ENCODE peak calls at places on chromosomes 3 and 15, in eight cellular contexts. I, J, L, Y, F, Q, R and N are unnamed samples.
A peak's percentile ranks its signal among the peaks of the same experiment; 100 is the strongest.

GRCh38 chr15:39411102-39411989 is 169.5 kb upstream of the THBS1 start:
- DNase-seq in I (no peak), J (no peak), L (no peak), Y (peak; percentile 27), F (no peak), Q (no peak), R (no peak), N (peak; percentile 37)

GRCh38 chr3:122858373-122858772 is 63.5 kb downstream of the SLC49A4 start:
- DNase-seq in I (no peak), J (peak; percentile 2), L (peak; percentile 4), Y (peak; percentile 16), F (no peak), Q (peak; percentile 15), R (no peak), N (no peak)

GRCh38 chr15:57562220-57562769 is 29.4 kb upstream of the MYZAP start:
- DNase-seq in I (no peak), J (no peak), L (no peak), Y (no peak), F (no peak), Q (no peak), R (no peak), N (no peak)

GRCh38 chr3:58183221-58183620 is 27.6 kb downstream of the DNASE1L3 start:
- DNase-seq in I (no peak), J (no peak), L (no peak), Y (no peak), F (no peak), Q (no peak), R (no peak), N (no peak)

GRCh38 chr15:52780172-52780980 is 9.8 kb downstream of the ONECUT1 start:
- DNase-seq in I (peak; percentile 34), J (peak; percentile 39), L (peak; percentile 76), Y (peak; percentile 88), F (peak; percentile 66), Q (peak; percentile 24), R (peak; percentile 50), N (no peak)

GRCh38 chr3:73592154-73592877 is 32.4 kb downstream of the PDZRN3 start:
- DNase-seq in I (no peak), J (no peak), L (peak; percentile 3), Y (no peak), F (no peak), Q (no peak), R (peak; percentile 21), N (no peak)

GRCh38 chr3:174408310-174408709 is 450.8 kb upstream of the NAALADL2 start:
- DNase-seq in I (no peak), J (no peak), L (no peak), Y (no peak), F (no peak), Q (no peak), R (no peak), N (no peak)

GRCh38 chr15:77617507-77618285 is 15.0 kb downstream of the LINGO1 start:
- DNase-seq in I (no peak), J (no peak), L (no peak), Y (peak; percentile 77), F (no peak), Q (peak; percentile 13), R (no peak), N (no peak)

GRCh38 chr3:171789759-171790505 is 20.4 kb downstream of the PLD1 start:
- DNase-seq in I (no peak), J (no peak), L (no peak), Y (no peak), F (no peak), Q (no peak), R (no peak), N (no peak)

GRCh38 chr3:119637679-119638525 is 22.5 kb downstream of the POPDC2 start:
- DNase-seq in I (no peak), J (no peak), L (no peak), Y (peak; percentile 82), F (no peak), Q (no peak), R (no peak), N (no peak)

GRCh38 chr15:38535451-38536200 is 29.0 kb downstream of the RASGRP1 start:
- DNase-seq in I (no peak), J (no peak), L (no peak), Y (no peak), F (no peak), Q (no peak), R (no peak), N (no peak)

GRCh38 chr15:47066386-47066785 is 650.9 kb upstream of the SEMA6D start:
- DNase-seq in I (no peak), J (no peak), L (no peak), Y (peak; percentile 2), F (no peak), Q (no peak), R (no peak), N (no peak)

GRCh38 chr3:177744873-177745646 is 547.8 kb upstream of the TBL1XR1 start:
- DNase-seq in I (no peak), J (peak; percentile 11), L (no peak), Y (no peak), F (peak; percentile 56), Q (no peak), R (no peak), N (no peak)

GRCh38 chr3:194984026-194984425 is 286.9 kb downstream of the XXYLT1 start:
- DNase-seq in I (no peak), J (no peak), L (no peak), Y (no peak), F (no peak), Q (no peak), R (no peak), N (no peak)

GRCh38 chr3:107978116-107979057 is 112.4 kb downstream of the CD47 start:
- DNase-seq in I (no peak), J (peak; percentile 22), L (peak; percentile 17), Y (peak; percentile 32), F (no peak), Q (no peak), R (no peak), N (no peak)

GRCh38 chr3:99145031-99145430 is 243.5 kb upstream of the DCBLD2 start:
- DNase-seq in I (no peak), J (no peak), L (no peak), Y (no peak), F (no peak), Q (no peak), R (no peak), N (no peak)

GRCh38 chr15:25939122-25939521 is 76.0 kb upstream of the ATP10A start:
- DNase-seq in I (no peak), J (no peak), L (no peak), Y (no peak), F (no peak), Q (no peak), R (no peak), N (no peak)

GRCh38 chr15:62124176-62124952 is 40.7 kb downstream of the C2CD4B start:
- DNase-seq in I (no peak), J (no peak), L (no peak), Y (no peak), F (no peak), Q (no peak), R (peak; percentile 49), N (no peak)